ENCODE peak calls at places on chromosomes 2 and 18, in seven cellular contexts. C is A549, K is transverse colon, G is suprapubic skin, I is H1, X is sigmoid colon, Z is stomach. M is an unnamed sample.

GRCh38 chr2:27663160-27663462 is 303 bp downstream of the SUPT7L start:
- DNase-seq in K (no peak), X (no peak), C (no peak), G (no peak), I (no peak), Z (peak), M (peak)

GRCh38 chr18:58937913-58938312 is 73.2 kb downstream of the ZNF532 start:
- DNase-seq in I (no peak), X (no peak), Z (no peak), K (no peak), C (no peak), G (no peak), M (no peak)

GRCh38 chr2:114294814-114295213 is 147.6 kb upstream of the DPP10 start:
- DNase-seq in I (no peak), C (no peak), X (no peak), G (no peak), K (no peak), Z (no peak), M (no peak)

GRCh38 chr2:43034921-43035320 is 191.5 kb downstream of the ZFP36L2 start:
- DNase-seq in X (peak), I (no peak), G (no peak), Z (no peak), K (no peak), C (no peak), M (no peak)

GRCh38 chr2:25295654-25296053 is 46.1 kb downstream of the DNMT3A start:
- DNase-seq in G (no peak), C (no peak), X (no peak), Z (no peak), I (no peak), K (no peak), M (no peak)

GRCh38 chr18:32576296-32576916 is 105.7 kb upstream of the GAREM1 start:
- DNase-seq in G (no peak), Z (no peak), X (no peak), C (peak), K (no peak), I (no peak), M (no peak)

GRCh38 chr2:86368181-86368824 is 30.9 kb upstream of the REEP1 start:
- DNase-seq in K (peak), I (peak), X (no peak), Z (peak), C (peak), G (no peak), M (no peak)

GRCh38 chr2:1677833-1678165 is 66.5 kb downstream of the PXDN start:
- DNase-seq in K (no peak), X (peak), Z (no peak), G (no peak), C (no peak), I (no peak), M (no peak)

GRCh38 chr18:58286793-58287625 is 243.0 kb downstream of the NEDD4L start:
- DNase-seq in I (no peak), Z (no peak), K (no peak), C (no peak), X (no peak), G (no peak), M (no peak)

GRCh38 chr2:160372585-160372984 is 121.0 kb downstream of the RBMS1 start:
- DNase-seq in K (no peak), Z (no peak), G (no peak), C (no peak), I (no peak), X (no peak), M (no peak)

GRCh38 chr2:237723023-237723422 is 75.6 kb upstream of the RBM44 start:
- DNase-seq in I (no peak), C (no peak), G (no peak), X (no peak), K (no peak), Z (no peak), M (no peak)

GRCh38 chr2:121860033-121860810 is 104.8 kb downstream of the TSN start:
- DNase-seq in C (peak), K (no peak), Z (no peak), G (no peak), I (no peak), X (no peak), M (no peak)

GRCh38 chr2:235636471-235637005 is 142.7 kb downstream of the AGAP1 start:
- DNase-seq in Z (no peak), C (no peak), I (no peak), K (no peak), X (no peak), G (no peak), M (no peak)

GRCh38 chr18:77129150-77129551 is 3.4 kb downstream of the MBP start:
- DNase-seq in C (no peak), K (no peak), X (peak), I (no peak), G (no peak), Z (no peak), M (no peak)

GRCh38 chr18:13548106-13548819 is 178.1 kb downstream of the FAM210A start:
- DNase-seq in K (no peak), Z (no peak), C (no peak), I (no peak), G (no peak), X (no peak), M (no peak)
- H3K27ac ChIP-seq in K (peak), Z (peak), C (no peak), I (no peak), G (no peak), X (peak), M (no peak)

GRCh38 chr2:166134252-166135151 is 6.7 kb upstream of the SCN1A start:
- DNase-seq in C (no peak), Z (no peak), K (no peak), G (no peak), I (no peak), X (no peak), M (no peak)
- TF ChIP-seq EP300 in C (no peak), Z (no peak), K (no peak), G (no peak), I (no peak), X (no peak), M (no peak)

GRCh38 chr2:205685314-205686230 is 3.3 kb downstream of the NRP2 start:
- DNase-seq in I (no peak), Z (peak), X (peak), K (no peak), G (no peak), C (peak), M (no peak)

GRCh38 chr2:205688417-205689200 is 6.3 kb downstream of the NRP2 start:
- DNase-seq in G (no peak), C (no peak), K (no peak), X (peak), Z (no peak), I (no peak), M (no peak)

GRCh38 chr2:205686231-205687017 is 4.1 kb downstream of the NRP2 start:
- DNase-seq in I (no peak), G (no peak), X (peak), Z (no peak), C (no peak), K (no peak), M (no peak)

GRCh38 chr2:205684871-205685313 is 2.6 kb downstream of the NRP2 start:
- DNase-seq in G (no peak), Z (no peak), I (no peak), K (no peak), X (peak), C (peak), M (no peak)

GRCh38 chr2:205687018-205687956 is 5.0 kb downstream of the NRP2 start:
- DNase-seq in X (peak), K (no peak), Z (no peak), G (no peak), I (no peak), C (no peak), M (no peak)
- H3K4me3 ChIP-seq in X (peak), K (peak), Z (peak), G (peak), I (peak), C (no peak), M (peak)

GRCh38 chr2:151267537-151267936 is 5.9 kb upstream of the RBM43 start:
- DNase-seq in G (no peak), Z (no peak), X (no peak), C (no peak), K (no peak), I (no peak), M (no peak)

GRCh38 chr2:151261977-151262291 is 271 bp upstream of the RBM43 start:
- DNase-seq in Z (no peak), X (no peak), G (no peak), C (no peak), K (no peak), I (no peak), M (no peak)

GRCh38 chr2:151261240-151261976 is at the start of gene RBM43:
- DNase-seq in Z (peak), I (peak), C (peak), K (peak), G (peak), X (peak), M (peak)

GRCh38 chr2:151262629-151263028 is 966 bp upstream of the RBM43 start:
- DNase-seq in C (no peak), I (no peak), X (no peak), G (no peak), Z (no peak), K (no peak), M (no peak)

GRCh38 chr2:151264157-151264835 is 2.6 kb upstream of the RBM43 start:
- DNase-seq in C (no peak), Z (no peak), G (no peak), K (no peak), X (no peak), I (no peak), M (no peak)
- H3K27ac ChIP-seq in C (no peak), Z (no peak), G (no peak), K (no peak), X (no peak), I (no peak), M (peak)

GRCh38 chr2:231463698-231464575 is at the start of gene NCL:
- DNase-seq in I (no peak), G (peak), K (peak), X (peak), Z (peak), C (peak), M (peak)
- TF ChIP-seq EP300 in I (no peak), G (no peak), K (no peak), X (no peak), Z (no peak), C (no peak), M (peak)

M was measured in tibial nerve.